ENCODE peak calls at places on chromosome X, in eight cellular contexts. X is mesenteric fat pad, O is mucosa of descending colon, K is NCI-H2171 treated with DMSO at 0.1 percent for 48 hours, W is cardiac muscle cell, L is DMS153, G is uterus, U is nephron progenitor cell. F is an unnamed sample.

GRCh38 chrX:140180585-140180984 is 215.3 kb upstream of the CXorf66 start:
- DNase-seq in K (no peak), O (no peak), W (peak; percentile 66), X (no peak), G (no peak), U (no peak), L (no peak), F (no peak)

GRCh38 chrX:115322375-115322774 is 32.9 kb downstream of the LUZP4 start:
- DNase-seq in G (no peak), W (no peak), U (no peak), K (no peak), L (no peak), O (no peak), X (no peak), F (no peak)

GRCh38 chrX:131816551-131817136 is 206.5 kb upstream of the STK26 start:
- DNase-seq in U (no peak), W (no peak), L (no peak), G (peak; percentile 72), X (no peak), O (no peak), K (no peak), F (no peak)

GRCh38 chrX:49039598-49040375 is 3.4 kb downstream of the TFE3 start:
- DNase-seq in O (peak; percentile 69), U (peak; percentile 63), K (peak; percentile 73), L (no peak), X (no peak), G (peak; percentile 78), W (peak; percentile 95), F (peak; percentile 88)

GRCh38 chrX:46165411-46165810 is 379.8 kb downstream of the ZNF674 start:
- DNase-seq in K (no peak), U (no peak), X (no peak), L (no peak), O (no peak), W (peak; percentile 7), G (no peak), F (no peak)

GRCh38 chrX:111098874-111099273 is 2.9 kb downstream of the PAK3 start:
- DNase-seq in K (no peak), W (peak; percentile 25), L (no peak), U (peak; percentile 85), O (peak; percentile 58), X (no peak), G (peak; percentile 34), F (peak; percentile 39)

GRCh38 chrX:115341421-115341820 is 51.9 kb downstream of the LUZP4 start:
- DNase-seq in U (no peak), W (no peak), O (no peak), L (no peak), G (no peak), K (no peak), X (no peak), F (no peak)

GRCh38 chrX:11704725-11705495 is 39.2 kb upstream of the ARHGAP6 start:
- DNase-seq in L (no peak), K (no peak), X (no peak), G (no peak), W (peak; percentile 41), U (peak; percentile 8), O (no peak), F (no peak)

GRCh38 chrX:26918633-26919032 is 544.5 kb downstream of the PPP4R3C start:
- DNase-seq in L (peak; percentile 1), X (no peak), O (no peak), U (peak; percentile 8), K (peak; percentile 2), W (peak; percentile 25), G (no peak), F (no peak)

GRCh38 chrX:122943918-122944317 is 240.2 kb upstream of the GRIA3 start:
- DNase-seq in L (no peak), W (peak; percentile 0), K (no peak), O (no peak), U (no peak), X (no peak), G (no peak), F (no peak)

GRCh38 chrX:145825896-145826295 is 8.3 kb downstream of the SLITRK2 start:
- DNase-seq in W (peak; percentile 0), G (no peak), O (no peak), K (no peak), U (no peak), L (no peak), X (no peak), F (no peak)

GRCh38 chrX:10509397-10509796 is 111.0 kb downstream of the MID1 start:
- DNase-seq in O (no peak), U (no peak), X (no peak), L (no peak), W (no peak), G (no peak), K (peak; percentile 7), F (no peak)

GRCh38 chrX:69036674-69037573 is 128.3 kb downstream of the PJA1 start:
- DNase-seq in X (no peak), W (no peak), G (no peak), O (no peak), K (peak; percentile 59), L (no peak), U (no peak), F (no peak)

GRCh38 chrX:51641421-51642021 is 22.8 kb upstream of the CENPVL3 start:
- DNase-seq in X (no peak), W (peak; percentile 71), L (peak; percentile 20), O (no peak), K (peak; percentile 22), G (no peak), U (peak; percentile 11), F (no peak)

GRCh38 chrX:150880808-150881165 is 17.7 kb downstream of the CD99L2 start:
- DNase-seq in G (no peak), K (no peak), U (no peak), L (no peak), W (no peak), X (no peak), O (no peak), F (no peak)

GRCh38 chrX:63963382-63963781 is 178.4 kb upstream of the ARHGEF9 start:
- DNase-seq in G (peak; percentile 20), O (no peak), W (no peak), L (no peak), X (no peak), U (no peak), K (no peak), F (no peak)

GRCh38 chrX:7294483-7294882 is 146.5 kb upstream of the PUDP start:
- DNase-seq in G (no peak), X (no peak), U (no peak), W (peak; percentile 8), O (no peak), L (no peak), K (no peak), F (no peak)

GRCh38 chrX:105313596-105313995 is 93.1 kb upstream of the TEX13A start:
- DNase-seq in K (no peak), W (no peak), X (no peak), G (no peak), L (no peak), O (no peak), U (no peak), F (no peak)

GRCh38 chrX:85379174-85379907 is at the start of gene POF1B:
- DNase-seq in G (no peak), U (no peak), O (peak; percentile 78), L (peak; percentile 69), K (no peak), W (no peak), X (no peak), F (peak; percentile 21)

GRCh38 chrX:41335590-41336331 is 1.8 kb downstream of the DDX3X start:
- DNase-seq in X (no peak), L (no peak), U (no peak), O (no peak), G (no peak), W (no peak), K (no peak), F (no peak)

GRCh38 chrX:78619829-78620228 is 39.3 kb downstream of the RTL3 start:
- DNase-seq in W (peak; percentile 60), U (no peak), L (no peak), X (no peak), G (no peak), K (no peak), O (no peak), F (peak; percentile 23)

GRCh38 chrX:132737743-132738142 is 220.7 kb downstream of the HS6ST2 start:
- DNase-seq in L (no peak), G (no peak), X (no peak), U (no peak), O (no peak), K (no peak), W (no peak), F (no peak)

GRCh38 chrX:109974906-109975655 is 27.8 kb upstream of the TMEM164 start:
- DNase-seq in W (peak; percentile 21), X (no peak), G (no peak), K (no peak), O (no peak), U (no peak), L (no peak), F (no peak)

GRCh38 chrX:5648941-5649568 is 579.6 kb downstream of the NLGN4X start:
- DNase-seq in O (no peak), K (no peak), W (no peak), L (no peak), G (no peak), X (no peak), U (no peak), F (no peak)

GRCh38 chrX:129642641-129643040 is 12.1 kb downstream of the APLN start:
- DNase-seq in K (no peak), G (no peak), L (no peak), U (no peak), X (no peak), O (no peak), W (peak; percentile 64), F (no peak)

GRCh38 chrX:105695451-105695850 is 126.9 kb upstream of the NRK start:
- DNase-seq in G (no peak), K (no peak), L (no peak), U (no peak), X (no peak), O (no peak), W (peak; percentile 30), F (no peak)

GRCh38 chrX:13700380-13700779 is 11.5 kb downstream of the RAB9A start:
- DNase-seq in O (no peak), U (no peak), X (no peak), L (no peak), K (no peak), W (no peak), G (no peak), F (no peak)

GRCh38 chrX:154370882-154371770 is 3.3 kb downstream of the FLNA start:
- DNase-seq in X (peak; percentile 96), O (peak; percentile 96), W (peak; percentile 95), L (peak; percentile 88), K (peak; percentile 84), G (peak; percentile 91), U (peak; percentile 88), F (peak; percentile 96)

GRCh38 chrX:39725928-39726619 is 371.7 kb downstream of the BCOR start:
- DNase-seq in L (no peak), W (peak; percentile 90), K (no peak), U (no peak), X (no peak), G (peak; percentile 60), O (no peak), F (no peak)

GRCh38 chrX:72018277-72019112 is 107.8 kb downstream of the NHSL2 start:
- DNase-seq in U (peak; percentile 84), L (peak; percentile 61), G (peak; percentile 88), W (peak; percentile 92), X (peak; percentile 95), K (no peak), O (peak; percentile 88), F (peak; percentile 96)

GRCh38 chrX:119343856-119344255 is 55.3 kb upstream of the SLC25A43 start:
- DNase-seq in W (no peak), K (no peak), G (no peak), U (no peak), L (peak; percentile 21), O (no peak), X (no peak), F (no peak)

GRCh38 chrX:70166601-70167590 is 10.4 kb upstream of the DGAT2L6 start:
- DNase-seq in O (no peak), G (no peak), L (peak; percentile 7), W (peak; percentile 67), U (no peak), K (no peak), X (no peak), F (no peak)

GRCh38 chrX:54909941-54910340 is 10.7 kb upstream of the TRO start:
- DNase-seq in L (no peak), O (no peak), K (no peak), G (no peak), X (no peak), W (no peak), U (no peak), F (no peak)

F was measured in upper lobe of left lung.